ENCODE peak calls at places on chromosomes 7 and 10, in nine cellular contexts. One of them, this sample, is unnamed.

GRCh38 chr10:132580617-132581016 is 43.0 kb downstream of the INPP5A start:
- DNase-seq in fibroblast of the aortic adventitia: no peak
- DNase-seq in cardiac muscle cell: no peak
- DNase-seq in GM06990: no peak
- DNase-seq in fibroblast of pulmonary artery: no peak
- DNase-seq in fibroblast of lung: no peak
- DNase-seq in A673: no peak
- DNase-seq in cardiac fibroblast: no peak
- DNase-seq in heart left ventricle: no peak
- DNase-seq in this sample: no peak

GRCh38 chr7:3573151-3573550 is 272.1 kb downstream of the SDK1 start:
- DNase-seq in fibroblast of the aortic adventitia: no peak
- DNase-seq in cardiac muscle cell: no peak
- DNase-seq in GM06990: no peak
- DNase-seq in fibroblast of pulmonary artery: no peak
- DNase-seq in fibroblast of lung: no peak
- DNase-seq in A673: no peak
- DNase-seq in cardiac fibroblast: no peak
- DNase-seq in heart left ventricle: no peak
- DNase-seq in this sample: no peak

GRCh38 chr7:128093606-128094005 is 62.4 kb upstream of the LRRC4 start:
- DNase-seq in fibroblast of the aortic adventitia: no peak
- DNase-seq in cardiac muscle cell: no peak
- DNase-seq in GM06990: no peak
- DNase-seq in fibroblast of pulmonary artery: no peak
- DNase-seq in fibroblast of lung: no peak
- DNase-seq in A673: no peak
- DNase-seq in cardiac fibroblast: no peak
- DNase-seq in heart left ventricle: no peak
- DNase-seq in this sample: no peak

GRCh38 chr10:32103721-32104120 is 47.5 kb upstream of the KIF5B start:
- DNase-seq in fibroblast of the aortic adventitia: peak; percentile 42
- DNase-seq in cardiac muscle cell: peak; percentile 20
- DNase-seq in GM06990: no peak
- DNase-seq in fibroblast of pulmonary artery: no peak
- DNase-seq in fibroblast of lung: peak; percentile 6
- DNase-seq in A673: peak; percentile 7
- DNase-seq in cardiac fibroblast: peak; percentile 19
- DNase-seq in heart left ventricle: no peak
- DNase-seq in this sample: peak; percentile 15

GRCh38 chr7:116582164-116582732 is 57.4 kb downstream of the CAV1 start:
- DNase-seq in fibroblast of the aortic adventitia: peak; percentile 56
- DNase-seq in cardiac muscle cell: peak; percentile 60
- DNase-seq in GM06990: no peak
- DNase-seq in fibroblast of pulmonary artery: peak; percentile 72
- DNase-seq in fibroblast of lung: peak; percentile 51
- DNase-seq in A673: peak; percentile 55
- DNase-seq in cardiac fibroblast: peak; percentile 76
- DNase-seq in heart left ventricle: no peak
- DNase-seq in this sample: peak; percentile 75

GRCh38 chr10:49700997-49701396 is 21.5 kb downstream of the C10orf53 start:
- DNase-seq in fibroblast of the aortic adventitia: no peak
- DNase-seq in cardiac muscle cell: no peak
- DNase-seq in GM06990: no peak
- DNase-seq in fibroblast of pulmonary artery: no peak
- DNase-seq in fibroblast of lung: no peak
- DNase-seq in A673: no peak
- DNase-seq in cardiac fibroblast: no peak
- DNase-seq in heart left ventricle: no peak
- DNase-seq in this sample: no peak

GRCh38 chr7:140646931-140647647 is 6.5 kb upstream of the DENND2A start:
- DNase-seq in fibroblast of the aortic adventitia: peak; percentile 17
- DNase-seq in cardiac muscle cell: peak; percentile 32
- DNase-seq in GM06990: no peak
- DNase-seq in fibroblast of pulmonary artery: peak; percentile 35
- DNase-seq in fibroblast of lung: peak; percentile 34
- DNase-seq in A673: no peak
- DNase-seq in cardiac fibroblast: no peak
- DNase-seq in heart left ventricle: no peak
- DNase-seq in this sample: no peak

GRCh38 chr10:35723992-35724391 is 81.9 kb upstream of the FZD8 start:
- DNase-seq in fibroblast of the aortic adventitia: no peak
- DNase-seq in cardiac muscle cell: no peak
- DNase-seq in GM06990: no peak
- DNase-seq in fibroblast of pulmonary artery: no peak
- DNase-seq in fibroblast of lung: no peak
- DNase-seq in A673: no peak
- DNase-seq in cardiac fibroblast: no peak
- DNase-seq in heart left ventricle: no peak
- DNase-seq in this sample: no peak

GRCh38 chr7:67392596-67393438 is 396.2 kb downstream of the TYW1 start:
- DNase-seq in fibroblast of the aortic adventitia: no peak
- DNase-seq in cardiac muscle cell: no peak
- DNase-seq in GM06990: no peak
- DNase-seq in fibroblast of pulmonary artery: no peak
- DNase-seq in fibroblast of lung: no peak
- DNase-seq in A673: no peak
- DNase-seq in cardiac fibroblast: no peak
- DNase-seq in heart left ventricle: no peak
- DNase-seq in this sample: no peak

GRCh38 chr10:47397256-47397655 is 13.2 kb upstream of the ZNF488 start:
- DNase-seq in fibroblast of the aortic adventitia: no peak
- DNase-seq in cardiac muscle cell: no peak
- DNase-seq in GM06990: no peak
- DNase-seq in fibroblast of pulmonary artery: no peak
- DNase-seq in fibroblast of lung: no peak
- DNase-seq in A673: no peak
- DNase-seq in cardiac fibroblast: no peak
- DNase-seq in heart left ventricle: no peak
- DNase-seq in this sample: no peak

GRCh38 chr7:91940171-91940570 is 491 bp upstream of the AKAP9 start:
- DNase-seq in fibroblast of the aortic adventitia: peak; percentile 17
- DNase-seq in cardiac muscle cell: peak; percentile 34
- DNase-seq in GM06990: no peak
- DNase-seq in fibroblast of pulmonary artery: peak; percentile 11
- DNase-seq in fibroblast of lung: peak; percentile 24
- DNase-seq in A673: peak; percentile 52
- DNase-seq in cardiac fibroblast: peak; percentile 15
- DNase-seq in heart left ventricle: no peak
- DNase-seq in this sample: peak; percentile 22

GRCh38 chr10:117543245-117543998 is 876 bp downstream of the EMX2 start:
- DNase-seq in fibroblast of the aortic adventitia: no peak
- DNase-seq in cardiac muscle cell: peak; percentile 34
- DNase-seq in GM06990: no peak
- DNase-seq in fibroblast of pulmonary artery: no peak
- DNase-seq in fibroblast of lung: no peak
- DNase-seq in A673: peak; percentile 57
- DNase-seq in cardiac fibroblast: no peak
- DNase-seq in heart left ventricle: no peak
- DNase-seq in this sample: peak; percentile 52

GRCh38 chr7:51160990-51161615 is 155.5 kb downstream of the COBL start:
- DNase-seq in fibroblast of the aortic adventitia: peak; percentile 81
- DNase-seq in cardiac muscle cell: peak; percentile 87
- DNase-seq in GM06990: no peak
- DNase-seq in fibroblast of pulmonary artery: peak; percentile 83
- DNase-seq in fibroblast of lung: peak; percentile 75
- DNase-seq in A673: peak; percentile 75
- DNase-seq in cardiac fibroblast: peak; percentile 83
- DNase-seq in heart left ventricle: peak; percentile 66
- DNase-seq in this sample: peak; percentile 67

GRCh38 chr10:33355267-33355666 is 20.8 kb upstream of the NRP1 start:
- DNase-seq in fibroblast of the aortic adventitia: no peak
- DNase-seq in cardiac muscle cell: no peak
- DNase-seq in GM06990: no peak
- DNase-seq in fibroblast of pulmonary artery: no peak
- DNase-seq in fibroblast of lung: no peak
- DNase-seq in A673: peak; percentile 19
- DNase-seq in cardiac fibroblast: no peak
- DNase-seq in heart left ventricle: no peak
- DNase-seq in this sample: no peak

GRCh38 chr7:158559356-158559755 is 28.3 kb downstream of the PTPRN2 start:
- DNase-seq in fibroblast of the aortic adventitia: no peak
- DNase-seq in cardiac muscle cell: no peak
- DNase-seq in GM06990: no peak
- DNase-seq in fibroblast of pulmonary artery: no peak
- DNase-seq in fibroblast of lung: no peak
- DNase-seq in A673: no peak
- DNase-seq in cardiac fibroblast: no peak
- DNase-seq in heart left ventricle: no peak
- DNase-seq in this sample: no peak

GRCh38 chr10:28587970-28588290 is 55.0 kb downstream of the WAC start:
- DNase-seq in fibroblast of the aortic adventitia: peak; percentile 83
- DNase-seq in cardiac muscle cell: peak; percentile 86
- DNase-seq in GM06990: no peak
- DNase-seq in fibroblast of pulmonary artery: peak; percentile 79
- DNase-seq in fibroblast of lung: peak; percentile 84
- DNase-seq in A673: peak; percentile 58
- DNase-seq in cardiac fibroblast: peak; percentile 55
- DNase-seq in heart left ventricle: no peak
- DNase-seq in this sample: peak; percentile 46

GRCh38 chr10:62012318-62012717 is 110.8 kb downstream of the ARID5B start:
- DNase-seq in fibroblast of the aortic adventitia: no peak
- DNase-seq in cardiac muscle cell: no peak
- DNase-seq in GM06990: no peak
- DNase-seq in fibroblast of pulmonary artery: no peak
- DNase-seq in fibroblast of lung: no peak
- DNase-seq in A673: no peak
- DNase-seq in cardiac fibroblast: no peak
- DNase-seq in heart left ventricle: no peak
- DNase-seq in this sample: no peak

GRCh38 chr7:54546081-54546985 is 4.2 kb downstream of the VSTM2A start:
- DNase-seq in fibroblast of the aortic adventitia: no peak
- DNase-seq in cardiac muscle cell: no peak
- DNase-seq in GM06990: no peak
- DNase-seq in fibroblast of pulmonary artery: no peak
- DNase-seq in fibroblast of lung: no peak
- DNase-seq in A673: peak; percentile 1
- DNase-seq in cardiac fibroblast: no peak
- DNase-seq in heart left ventricle: no peak
- DNase-seq in this sample: no peak

GRCh38 chr10:17084989-17085725 is 44.5 kb downstream of the CUBN start:
- DNase-seq in fibroblast of the aortic adventitia: no peak
- DNase-seq in cardiac muscle cell: no peak
- DNase-seq in GM06990: no peak
- DNase-seq in fibroblast of pulmonary artery: no peak
- DNase-seq in fibroblast of lung: no peak
- DNase-seq in A673: no peak
- DNase-seq in cardiac fibroblast: peak; percentile 22
- DNase-seq in heart left ventricle: peak; percentile 51
- DNase-seq in this sample: peak; percentile 58

GRCh38 chr10:81696609-81697388 is 178.2 kb upstream of the NRG3 start:
- DNase-seq in fibroblast of the aortic adventitia: no peak
- DNase-seq in cardiac muscle cell: no peak
- DNase-seq in GM06990: no peak
- DNase-seq in fibroblast of pulmonary artery: no peak
- DNase-seq in fibroblast of lung: no peak
- DNase-seq in A673: no peak
- DNase-seq in cardiac fibroblast: no peak
- DNase-seq in heart left ventricle: no peak
- DNase-seq in this sample: no peak

GRCh38 chr10:124259139-124259825 is 159.4 kb downstream of the OAT start:
- DNase-seq in fibroblast of the aortic adventitia: no peak
- DNase-seq in cardiac muscle cell: peak; percentile 37
- DNase-seq in GM06990: no peak
- DNase-seq in fibroblast of pulmonary artery: peak; percentile 28
- DNase-seq in fibroblast of lung: peak; percentile 16
- DNase-seq in A673: peak; percentile 47
- DNase-seq in cardiac fibroblast: peak; percentile 27
- DNase-seq in heart left ventricle: no peak
- DNase-seq in this sample: no peak

GRCh38 chr10:116836902-116837513 is 12.3 kb upstream of the ENO4 start:
- DNase-seq in fibroblast of the aortic adventitia: peak; percentile 18
- DNase-seq in cardiac muscle cell: peak; percentile 52
- DNase-seq in GM06990: no peak
- DNase-seq in fibroblast of pulmonary artery: peak; percentile 59
- DNase-seq in fibroblast of lung: peak; percentile 45
- DNase-seq in A673: peak; percentile 56
- DNase-seq in cardiac fibroblast: peak; percentile 45
- DNase-seq in heart left ventricle: no peak
- DNase-seq in this sample: no peak

DNA sequence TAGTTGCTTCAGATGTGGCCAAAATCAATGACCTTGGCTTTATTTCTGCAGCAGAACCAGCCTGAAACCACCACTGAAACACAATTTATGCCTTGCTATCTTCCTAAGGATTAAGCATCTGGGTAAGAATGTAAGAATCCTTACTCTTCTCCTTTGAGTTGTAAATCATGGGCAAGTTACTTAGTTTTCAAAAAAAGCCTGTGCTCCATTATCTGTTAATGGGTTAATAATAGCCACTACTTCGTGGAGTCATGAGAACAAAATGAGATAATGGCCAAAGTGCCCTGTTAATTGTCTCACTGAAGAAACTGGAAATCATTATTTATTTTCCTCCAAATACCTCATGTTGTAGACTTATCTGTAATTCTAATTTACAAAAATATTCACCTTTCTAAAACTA is 1.9 kb upstream of the AASS start:
- DNase-seq in fibroblast of the aortic adventitia: no peak
- DNase-seq in cardiac muscle cell: no peak
- DNase-seq in GM06990: no peak
- DNase-seq in fibroblast of pulmonary artery: no peak
- DNase-seq in fibroblast of lung: no peak
- DNase-seq in A673: no peak
- DNase-seq in cardiac fibroblast: no peak
- DNase-seq in heart left ventricle: no peak
- DNase-seq in this sample: no peak
- H3K4me3 ChIP-seq in fibroblast of the aortic adventitia: no peak overlapping the region
- H3K4me3 ChIP-seq in cardiac muscle cell: no peak overlapping the region
- H3K4me3 ChIP-seq in GM06990: no peak overlapping the region
- H3K4me3 ChIP-seq in fibroblast of pulmonary artery: no peak overlapping the region
- H3K4me3 ChIP-seq in fibroblast of lung: no peak overlapping the region
- H3K4me3 ChIP-seq in A673: no peak overlapping the region
- H3K4me3 ChIP-seq in cardiac fibroblast: no peak overlapping the region
- H3K4me3 ChIP-seq in heart left ventricle: no peak overlapping the region
- H3K4me3 ChIP-seq in this sample: no peak overlapping the region

GRCh38 chr10:13271552-13272163 is 28.2 kb downstream of the PHYH start:
- DNase-seq in fibroblast of the aortic adventitia: no peak
- DNase-seq in cardiac muscle cell: peak; percentile 25
- DNase-seq in GM06990: peak; percentile 39
- DNase-seq in fibroblast of pulmonary artery: peak; percentile 11
- DNase-seq in fibroblast of lung: peak; percentile 17
- DNase-seq in A673: peak; percentile 41
- DNase-seq in cardiac fibroblast: peak; percentile 32
- DNase-seq in heart left ventricle: peak; percentile 63
- DNase-seq in this sample: no peak
- TF ChIP-seq CTCF in fibroblast of the aortic adventitia: peak; percentile 34
- TF ChIP-seq CTCF in cardiac muscle cell: peak; percentile 62
- TF ChIP-seq CTCF in GM06990: peak; percentile 91
- TF ChIP-seq CTCF in fibroblast of pulmonary artery: peak; percentile 53
- TF ChIP-seq CTCF in fibroblast of lung: peak; percentile 60
- TF ChIP-seq CTCF in A673: peak; percentile 62
- TF ChIP-seq CTCF in cardiac fibroblast: peak; percentile 59
- TF ChIP-seq CTCF in heart left ventricle: no peak
- TF ChIP-seq CTCF in this sample: peak; percentile 34

GRCh38 chr7:150380463-150380862 is 1.3 kb downstream of the ZNF775 start:
- DNase-seq in fibroblast of the aortic adventitia: no peak
- DNase-seq in cardiac muscle cell: no peak
- DNase-seq in GM06990: peak; percentile 53
- DNase-seq in fibroblast of pulmonary artery: no peak
- DNase-seq in fibroblast of lung: no peak
- DNase-seq in A673: no peak
- DNase-seq in cardiac fibroblast: no peak
- DNase-seq in heart left ventricle: peak; percentile 23
- DNase-seq in this sample: no peak
- H3K4me3 ChIP-seq in fibroblast of the aortic adventitia: peak overlapping the region; percentile 84
- H3K4me3 ChIP-seq in cardiac muscle cell: peak overlapping the region; percentile 84
- H3K4me3 ChIP-seq in GM06990: peak overlapping the region; percentile 86
- H3K4me3 ChIP-seq in fibroblast of pulmonary artery: peak overlapping the region; percentile 71
- H3K4me3 ChIP-seq in fibroblast of lung: peak overlapping the region; percentile 85
- H3K4me3 ChIP-seq in A673: peak overlapping the region; percentile 83
- H3K4me3 ChIP-seq in cardiac fibroblast: no peak overlapping the region
- H3K4me3 ChIP-seq in heart left ventricle: peak overlapping the region; percentile 88
- H3K4me3 ChIP-seq in this sample: peak overlapping the region; percentile 85

GRCh38 chr10:11345224-11346054 is 266.0 kb downstream of the USP6NL start:
- DNase-seq in fibroblast of the aortic adventitia: peak; percentile 11
- DNase-seq in cardiac muscle cell: peak; percentile 23
- DNase-seq in GM06990: no peak
- DNase-seq in fibroblast of pulmonary artery: peak; percentile 35
- DNase-seq in fibroblast of lung: no peak
- DNase-seq in A673: peak; percentile 9
- DNase-seq in cardiac fibroblast: peak; percentile 29
- DNase-seq in heart left ventricle: no peak
- DNase-seq in this sample: no peak
- TF ChIP-seq CTCF in fibroblast of the aortic adventitia: no peak
- TF ChIP-seq CTCF in cardiac muscle cell: no peak
- TF ChIP-seq CTCF in GM06990: peak; percentile 23
- TF ChIP-seq CTCF in fibroblast of pulmonary artery: no peak
- TF ChIP-seq CTCF in fibroblast of lung: no peak
- TF ChIP-seq CTCF in A673: no peak
- TF ChIP-seq CTCF in cardiac fibroblast: no peak
- TF ChIP-seq CTCF in heart left ventricle: no peak
- TF ChIP-seq CTCF in this sample: no peak

This sample was measured in AG10803.